ENCODE peak calls at places on chromosome 11, in four cellular contexts. H, O, G and D are unnamed samples.

GRCh38 chr11:46273511-46274205 is 3.8 kb upstream of the CREB3L1 start:
- DNase-seq in G (no peak), O (no peak), H (no peak), D (no peak)

GRCh38 chr11:57681168-57681567 is 13.3 kb downstream of the ZDHHC5 start:
- DNase-seq in O (no peak), G (no peak), H (no peak), D (no peak)

GRCh38 chr11:30128269-30128932 is 102.4 kb upstream of the FSHB start:
- DNase-seq in G (peak; percentile 33), O (peak; percentile 53), H (no peak), D (peak; percentile 48)

GRCh38 chr11:134538793-134539192 is 126.8 kb upstream of the B3GAT1 start:
- DNase-seq in H (peak; percentile 34), O (no peak), G (no peak), D (no peak)

GRCh38 chr11:91805293-91805692 is 419.3 kb upstream of the FAT3 start:
- DNase-seq in O (no peak), G (no peak), H (no peak), D (no peak)

GRCh38 chr11:99585606-99586005 is 564.9 kb downstream of the CNTN5 start:
- DNase-seq in H (no peak), G (no peak), O (no peak), D (no peak)

GRCh38 chr11:27770576-27770975 is 70.3 kb upstream of the BDNF start:
- DNase-seq in O (peak; percentile 78), G (no peak), H (no peak), D (no peak)

GRCh38 chr11:33701302-33701701 is 676 bp upstream of the C11orf91 start:
- DNase-seq in H (no peak), G (no peak), O (no peak), D (no peak)